ENCODE peak calls at places on chromosomes 3 and 15, in seven cellular contexts. Y is RWPE2, P is dorsolateral prefrontal cortex, E is EL, S is midbrain, C is NCI-H2029 treated with DMSO at 0.1 percent for 48 hours, W is smooth muscle cell of the brain vasculature. B is an unnamed sample.

GRCh38 chr3:55202320-55202719 is 274.5 kb upstream of the LRTM1 start:
- DNase-seq in S (no peak), E (peak; percentile 84), P (no peak), C (no peak), W (no peak), Y (no peak), B (peak; percentile 70)

GRCh38 chr3:37945407-37945802 is 45.2 kb upstream of the VILL start:
- DNase-seq in Y (no peak), E (no peak), C (no peak), W (no peak), P (no peak), S (no peak), B (no peak)

GRCh38 chr15:94029495-94029894 is 201.9 kb upstream of the MCTP2 start:
- DNase-seq in W (no peak), S (no peak), C (no peak), E (peak; percentile 34), P (no peak), Y (no peak), B (no peak)

GRCh38 chr3:51282931-51283330 is 102.2 kb upstream of the MANF start:
- DNase-seq in P (no peak), Y (no peak), C (no peak), E (peak; percentile 51), S (no peak), W (no peak), B (no peak)

GRCh38 chr3:165884518-165884917 is 47.3 kb upstream of the BCHE start:
- DNase-seq in P (no peak), C (no peak), W (no peak), E (no peak), S (no peak), Y (no peak), B (no peak)

GRCh38 chr3:48180530-48181253 is 7.5 kb downstream of the CDC25A start:
- DNase-seq in W (no peak), Y (no peak), S (no peak), E (no peak), P (no peak), C (no peak), B (no peak)

GRCh38 chr3:61847784-61848462 is 286.6 kb downstream of the PTPRG start:
- DNase-seq in P (peak; percentile 59), C (peak; percentile 48), E (peak; percentile 23), W (no peak), S (no peak), Y (no peak), B (no peak)

GRCh38 chr15:88920186-88920891 is 7.2 kb upstream of the MFGE8 start:
- DNase-seq in S (no peak), W (no peak), P (no peak), Y (no peak), E (peak; percentile 88), C (no peak), B (peak; percentile 86)

GRCh38 chr15:42344763-42345162 is 14.5 kb upstream of the CAPN3 start:
- DNase-seq in C (no peak), Y (no peak), E (peak; percentile 60), W (no peak), P (no peak), S (no peak), B (peak; percentile 5)

GRCh38 chr15:64740361-64741170 is 34.8 kb downstream of the RBPMS2 start:
- DNase-seq in E (peak; percentile 49), C (no peak), W (no peak), S (no peak), P (no peak), Y (no peak), B (peak; percentile 33)

GRCh38 chr3:140160553-140160952 is 225.6 kb downstream of the CLSTN2 start:
- DNase-seq in W (no peak), E (no peak), Y (no peak), P (no peak), C (no peak), S (no peak), B (no peak)

GRCh38 chr3:128080323-128080898 is 28.2 kb downstream of the SEC61A1 start:
- DNase-seq in S (no peak), W (peak; percentile 66), C (no peak), Y (peak; percentile 7), P (no peak), E (peak; percentile 97), B (peak; percentile 79)

GRCh38 chr15:77121599-77121998 is 50.7 kb upstream of the TSPAN3 start:
- DNase-seq in C (no peak), Y (no peak), W (no peak), P (no peak), S (no peak), E (no peak), B (no peak)

GRCh38 chr3:5576277-5577011 is 388.9 kb downstream of the EDEM1 start:
- DNase-seq in P (no peak), W (no peak), E (no peak), C (no peak), Y (no peak), S (no peak), B (no peak)

GRCh38 chr15:68833734-68834334 is 13.1 kb upstream of the ANP32A start:
- DNase-seq in C (no peak), Y (no peak), E (no peak), W (no peak), S (no peak), P (no peak), B (no peak)

GRCh38 chr3:36964827-36965226 is 20.0 kb upstream of the TRANK1 start:
- DNase-seq in S (no peak), E (no peak), Y (no peak), W (no peak), P (no peak), C (no peak), B (no peak)

GRCh38 chr3:182370949-182371348 is 422.4 kb upstream of the ATP11B start:
- DNase-seq in P (no peak), Y (no peak), E (no peak), S (no peak), W (no peak), C (no peak), B (no peak)

GRCh38 chr3:23735575-23736326 is 70.0 kb upstream of the UBE2E1 start:
- DNase-seq in W (peak; percentile 57), Y (no peak), S (no peak), P (peak; percentile 20), E (no peak), C (no peak), B (no peak)

GRCh38 chr3:124701687-124702086 is 28.6 kb upstream of the UMPS start:
- DNase-seq in C (no peak), W (peak; percentile 37), S (no peak), E (peak; percentile 74), Y (no peak), P (no peak), B (no peak)

GRCh38 chr15:90840954-90841353 is 27.4 kb upstream of the FURIN start:
- DNase-seq in S (no peak), W (no peak), C (no peak), Y (no peak), E (no peak), P (no peak), B (no peak)

GRCh38 chr15:57301307-57301706 is 75.0 kb upstream of the CGNL1 start:
- DNase-seq in W (no peak), Y (peak; percentile 5), P (no peak), S (no peak), E (no peak), C (no peak), B (no peak)

GRCh38 chr3:185552358-185552877 is at the start of gene LIPH:
- DNase-seq in P (no peak), E (peak; percentile 51), Y (no peak), W (no peak), C (peak; percentile 48), S (no peak), B (no peak)

GRCh38 chr3:37537914-37538691 is 323.6 kb upstream of the CTDSPL start:
- DNase-seq in S (no peak), Y (no peak), E (no peak), P (no peak), W (no peak), C (no peak), B (no peak)

GRCh38 chr3:156400735-156401134 is 154.2 kb downstream of the SSR3 start:
- DNase-seq in W (no peak), Y (no peak), P (no peak), E (no peak), S (no peak), C (no peak), B (no peak)

GRCh38 chr3:14473411-14473891 is 66.7 kb downstream of the GRIP2 start:
- DNase-seq in E (no peak), Y (no peak), C (no peak), S (no peak), P (no peak), W (no peak), B (no peak)

GRCh38 chr3:57952208-57952631 is 56.0 kb upstream of the FLNB start:
- DNase-seq in P (peak; percentile 60), C (no peak), S (peak; percentile 22), E (peak; percentile 87), W (no peak), Y (no peak), B (peak; percentile 46)

GRCh38 chr3:124397088-124397487 is 333.2 kb upstream of the UMPS start:
- DNase-seq in E (no peak), S (no peak), C (no peak), Y (no peak), P (no peak), W (no peak), B (no peak)

GRCh38 chr15:23869391-23869790 is 182.3 kb upstream of the NDN start:
- DNase-seq in P (no peak), Y (peak; percentile 69), C (peak; percentile 18), E (no peak), W (no peak), S (no peak), B (no peak)

GRCh38 chr3:30098656-30099454 is 507.5 kb upstream of the TGFBR2 start:
- DNase-seq in Y (no peak), C (no peak), E (peak; percentile 61), W (no peak), S (no peak), P (no peak), B (peak; percentile 68)

GRCh38 chr3:147400999-147401398 is 5.3 kb downstream of the ZIC4 start:
- DNase-seq in Y (no peak), C (no peak), P (no peak), W (no peak), S (no peak), E (no peak), B (no peak)

GRCh38 chr15:47582283-47582682 is 135.0 kb upstream of the SEMA6D start:
- DNase-seq in S (no peak), W (no peak), P (no peak), C (no peak), E (no peak), Y (no peak), B (no peak)

B was measured in NCI-H226.